ENCODE peak calls at places on chromosomes 6 and 20, in six cellular contexts. One of them, this sample, is unnamed. For H3K36me3 and H3K4me1, the result is how much of the 10 kb centered on the place peaks cover.

GRCh38 chr20:6140947-6141346 is 18.1 kb upstream of the FERMT1 start:
- DNase-seq in CD8-positive, alpha-beta T cell: no peak
- DNase-seq in colonic mucosa: no peak
- DNase-seq in heart left ventricle: no peak
- DNase-seq in kidney: no peak
- DNase-seq in thoracic aorta: no peak
- DNase-seq in this sample: no peak

GRCh38 chr6:46925563-46926253 is 4.0 kb upstream of the ADGRF5 start:
- DNase-seq in CD8-positive, alpha-beta T cell: no peak
- DNase-seq in colonic mucosa: no peak
- DNase-seq in heart left ventricle: no peak
- DNase-seq in kidney: no peak
- DNase-seq in thoracic aorta: peak
- DNase-seq in this sample: no peak

GRCh38 chr20:872855-873520 is 39.5 kb downstream of the FAM110A start:
- DNase-seq in CD8-positive, alpha-beta T cell: no peak
- DNase-seq in colonic mucosa: no peak
- DNase-seq in heart left ventricle: no peak
- DNase-seq in kidney: no peak
- DNase-seq in thoracic aorta: no peak
- DNase-seq in this sample: no peak

GRCh38 chr6:158653577-158654354 is 3.9 kb downstream of the SYTL3 start:
- DNase-seq in CD8-positive, alpha-beta T cell: peak
- DNase-seq in colonic mucosa: peak
- DNase-seq in heart left ventricle: no peak
- DNase-seq in kidney: peak
- DNase-seq in thoracic aorta: no peak
- DNase-seq in this sample: no peak

GRCh38 chr6:130575971-130576370 is 210.2 kb downstream of the TMEM200A start:
- DNase-seq in CD8-positive, alpha-beta T cell: peak
- DNase-seq in colonic mucosa: peak
- DNase-seq in heart left ventricle: no peak
- DNase-seq in kidney: no peak
- DNase-seq in thoracic aorta: no peak
- DNase-seq in this sample: no peak

GRCh38 chr6:9801255-9801757 is 613.6 kb downstream of the TFAP2A start:
- DNase-seq in CD8-positive, alpha-beta T cell: no peak
- DNase-seq in colonic mucosa: no peak
- DNase-seq in heart left ventricle: no peak
- DNase-seq in kidney: no peak
- DNase-seq in thoracic aorta: no peak
- DNase-seq in this sample: no peak

GRCh38 chr6:116008470-116009229 is 52.0 kb downstream of the FRK start:
- DNase-seq in CD8-positive, alpha-beta T cell: no peak
- DNase-seq in colonic mucosa: no peak
- DNase-seq in heart left ventricle: no peak
- DNase-seq in kidney: no peak
- DNase-seq in thoracic aorta: peak
- DNase-seq in this sample: no peak

GRCh38 chr6:131023834-131024504 is 39.1 kb downstream of the EPB41L2 start:
- DNase-seq in CD8-positive, alpha-beta T cell: no peak
- DNase-seq in colonic mucosa: peak
- DNase-seq in heart left ventricle: no peak
- DNase-seq in kidney: no peak
- DNase-seq in thoracic aorta: no peak
- DNase-seq in this sample: no peak

GRCh38 chr6:28693033-28693750 is 167.5 kb downstream of the GPX5 start:
- DNase-seq in CD8-positive, alpha-beta T cell: no peak
- DNase-seq in colonic mucosa: no peak
- DNase-seq in heart left ventricle: no peak
- DNase-seq in kidney: no peak
- DNase-seq in thoracic aorta: no peak
- DNase-seq in this sample: no peak

GRCh38 chr20:45500022-45500421 is 15.4 kb downstream of the SPINT3 start:
- DNase-seq in CD8-positive, alpha-beta T cell: no peak
- DNase-seq in colonic mucosa: peak
- DNase-seq in heart left ventricle: no peak
- DNase-seq in kidney: no peak
- DNase-seq in thoracic aorta: no peak
- DNase-seq in this sample: no peak

GRCh38 chr20:35742741-35743523 is 872 bp upstream of the RBM39 start:
- DNase-seq in CD8-positive, alpha-beta T cell: no peak
- DNase-seq in colonic mucosa: no peak
- DNase-seq in heart left ventricle: no peak
- DNase-seq in kidney: no peak
- DNase-seq in thoracic aorta: no peak
- DNase-seq in this sample: no peak

GRCh38 chr6:11380969-11381744 is 148.7 kb upstream of the NEDD9 start:
- DNase-seq in CD8-positive, alpha-beta T cell: no peak
- DNase-seq in colonic mucosa: no peak
- DNase-seq in heart left ventricle: no peak
- DNase-seq in kidney: no peak
- DNase-seq in thoracic aorta: no peak
- DNase-seq in this sample: no peak

GRCh38 chr6:13926378-13926777 is 1.6 kb downstream of the RNF182 start:
- DNase-seq in CD8-positive, alpha-beta T cell: no peak
- DNase-seq in colonic mucosa: no peak
- DNase-seq in heart left ventricle: no peak
- DNase-seq in kidney: no peak
- DNase-seq in thoracic aorta: no peak
- DNase-seq in this sample: no peak

GRCh38 chr6:110173506-110174132 is 5.9 kb downstream of the WASF1 start:
- DNase-seq in CD8-positive, alpha-beta T cell: no peak
- DNase-seq in colonic mucosa: no peak
- DNase-seq in heart left ventricle: no peak
- DNase-seq in kidney: no peak
- DNase-seq in thoracic aorta: no peak
- DNase-seq in this sample: no peak

GRCh38 chr6:134477991-134478635 is 160.2 kb upstream of the SGK1 start:
- DNase-seq in CD8-positive, alpha-beta T cell: no peak
- DNase-seq in colonic mucosa: no peak
- DNase-seq in heart left ventricle: no peak
- DNase-seq in kidney: no peak
- DNase-seq in thoracic aorta: no peak
- DNase-seq in this sample: no peak

GRCh38 chr6:84282566-84282965 is 55.1 kb upstream of the CEP162 start:
- DNase-seq in CD8-positive, alpha-beta T cell: no peak
- DNase-seq in colonic mucosa: no peak
- DNase-seq in heart left ventricle: no peak
- DNase-seq in kidney: no peak
- DNase-seq in thoracic aorta: peak
- DNase-seq in this sample: no peak

GRCh38 chr6:10369896-10370295 is 45.0 kb downstream of the TFAP2A start:
- DNase-seq in CD8-positive, alpha-beta T cell: no peak
- DNase-seq in colonic mucosa: no peak
- DNase-seq in heart left ventricle: no peak
- DNase-seq in kidney: no peak
- DNase-seq in thoracic aorta: no peak
- DNase-seq in this sample: no peak

GRCh38 chr6:69105288-69105687 is 470.2 kb downstream of the ADGRB3 start:
- DNase-seq in CD8-positive, alpha-beta T cell: no peak
- DNase-seq in colonic mucosa: no peak
- DNase-seq in heart left ventricle: no peak
- DNase-seq in kidney: no peak
- DNase-seq in thoracic aorta: no peak
- DNase-seq in this sample: no peak

GRCh38 chr6:106546322-106547052 is 82.8 kb downstream of the RTN4IP1 start:
- DNase-seq in CD8-positive, alpha-beta T cell: no peak
- DNase-seq in colonic mucosa: no peak
- DNase-seq in heart left ventricle: no peak
- DNase-seq in kidney: no peak
- DNase-seq in thoracic aorta: peak
- DNase-seq in this sample: no peak

GRCh38 chr20:45036044-45036755 is 64.7 kb downstream of the KCNS1 start:
- DNase-seq in CD8-positive, alpha-beta T cell: no peak
- DNase-seq in colonic mucosa: no peak
- DNase-seq in heart left ventricle: no peak
- DNase-seq in kidney: no peak
- DNase-seq in thoracic aorta: no peak
- DNase-seq in this sample: no peak

DNA sequence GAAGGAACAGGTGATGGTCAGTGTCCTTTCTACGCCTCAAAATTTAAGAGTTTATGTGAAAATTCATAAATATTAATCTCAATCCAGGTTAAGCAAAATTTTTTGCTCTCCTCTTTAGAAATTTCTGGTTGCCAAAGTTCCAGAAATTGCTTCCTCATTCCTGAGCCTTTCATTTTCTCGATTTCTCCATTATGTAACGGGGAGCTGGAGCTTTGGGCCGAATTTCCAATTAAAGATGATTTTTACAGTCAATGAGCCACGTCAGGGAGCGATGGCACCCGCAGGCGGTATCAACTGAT is 35.8 kb upstream of the PRND start:
- DNase-seq in CD8-positive, alpha-beta T cell: no peak
- DNase-seq in colonic mucosa: no peak
- DNase-seq in heart left ventricle: no peak
- DNase-seq in kidney: no peak
- DNase-seq in thoracic aorta: no peak
- DNase-seq in this sample: no peak
- H3K27ac ChIP-seq in CD8-positive, alpha-beta T cell: peak
- H3K27ac ChIP-seq in colonic mucosa: peak
- H3K27ac ChIP-seq in heart left ventricle: peak
- H3K27ac ChIP-seq in kidney: peak
- H3K27ac ChIP-seq in thoracic aorta: peak
- H3K27ac ChIP-seq in this sample: peak

GRCh38 chr20:57240850-57241429 is 25.5 kb downstream of the BMP7 start:
- DNase-seq in CD8-positive, alpha-beta T cell: no peak
- DNase-seq in colonic mucosa: no peak
- DNase-seq in heart left ventricle: no peak
- DNase-seq in kidney: no peak
- DNase-seq in thoracic aorta: no peak
- DNase-seq in this sample: no peak
- H3K36me3 ChIP-seq in CD8-positive, alpha-beta T cell: under half
- H3K36me3 ChIP-seq in colonic mucosa: under half
- H3K36me3 ChIP-seq in heart left ventricle: under half
- H3K36me3 ChIP-seq in kidney: under half
- H3K36me3 ChIP-seq in thoracic aorta: under half
- H3K36me3 ChIP-seq in this sample: under half

GRCh38 chr20:53736122-53736756 is 142.6 kb upstream of the ZNF217 start:
- DNase-seq in CD8-positive, alpha-beta T cell: no peak
- DNase-seq in colonic mucosa: no peak
- DNase-seq in heart left ventricle: no peak
- DNase-seq in kidney: no peak
- DNase-seq in thoracic aorta: no peak
- DNase-seq in this sample: no peak

GRCh38 chr20:53738039-53738944 is 144.7 kb upstream of the ZNF217 start:
- DNase-seq in CD8-positive, alpha-beta T cell: no peak
- DNase-seq in colonic mucosa: peak
- DNase-seq in heart left ventricle: peak
- DNase-seq in kidney: peak
- DNase-seq in thoracic aorta: no peak
- DNase-seq in this sample: peak

GRCh38 chr20:53738945-53739798 is 145.5 kb upstream of the ZNF217 start:
- DNase-seq in CD8-positive, alpha-beta T cell: no peak
- DNase-seq in colonic mucosa: no peak
- DNase-seq in heart left ventricle: no peak
- DNase-seq in kidney: no peak
- DNase-seq in thoracic aorta: no peak
- DNase-seq in this sample: no peak

GRCh38 chr20:53736757-53737403 is 143.2 kb upstream of the ZNF217 start:
- DNase-seq in CD8-positive, alpha-beta T cell: no peak
- DNase-seq in colonic mucosa: no peak
- DNase-seq in heart left ventricle: no peak
- DNase-seq in kidney: no peak
- DNase-seq in thoracic aorta: no peak
- DNase-seq in this sample: no peak

GRCh38 chr20:53737404-53738038 is 143.9 kb upstream of the ZNF217 start:
- DNase-seq in CD8-positive, alpha-beta T cell: no peak
- DNase-seq in colonic mucosa: no peak
- DNase-seq in heart left ventricle: no peak
- DNase-seq in kidney: no peak
- DNase-seq in thoracic aorta: no peak
- DNase-seq in this sample: no peak
- H3K4me1 ChIP-seq in CD8-positive, alpha-beta T cell: under half
- H3K4me1 ChIP-seq in colonic mucosa: under half
- H3K4me1 ChIP-seq in heart left ventricle: half or more
- H3K4me1 ChIP-seq in kidney: under half
- H3K4me1 ChIP-seq in thoracic aorta: under half
- H3K4me1 ChIP-seq in this sample: half or more

DNA sequence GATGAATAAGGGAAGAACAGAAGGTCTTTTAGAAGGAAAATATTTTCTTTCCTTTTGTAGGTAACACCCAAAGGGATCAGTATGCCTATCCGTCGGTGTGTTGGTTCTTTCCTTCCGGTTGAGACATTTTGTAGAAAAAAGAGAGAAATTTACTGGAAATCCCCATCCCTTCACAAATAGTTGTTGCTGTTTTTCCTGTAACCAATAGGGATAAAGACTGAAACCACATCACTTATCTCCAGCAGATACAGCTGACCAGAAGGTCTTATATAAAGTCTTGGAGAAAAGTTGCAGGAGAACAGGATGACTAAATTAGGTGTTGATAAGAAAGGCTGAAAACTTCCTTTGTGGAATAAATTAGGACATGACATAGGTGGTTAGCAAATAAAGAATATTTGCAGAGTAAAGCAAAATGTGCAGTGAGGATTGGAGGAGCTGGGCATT is 14.8 kb upstream of the HLA-DRB1 start:
- DNase-seq in CD8-positive, alpha-beta T cell: no peak
- DNase-seq in colonic mucosa: no peak
- DNase-seq in heart left ventricle: no peak
- DNase-seq in kidney: no peak
- DNase-seq in thoracic aorta: no peak
- DNase-seq in this sample: no peak
- H3K27ac ChIP-seq in CD8-positive, alpha-beta T cell: no peak
- H3K27ac ChIP-seq in colonic mucosa: no peak
- H3K27ac ChIP-seq in heart left ventricle: peak
- H3K27ac ChIP-seq in kidney: peak
- H3K27ac ChIP-seq in thoracic aorta: no peak
- H3K27ac ChIP-seq in this sample: peak

This sample was measured in left ventricle myocardium inferior.